ENCODE peak calls at places on chromosome 1, in nine cellular contexts. One of them, this sample, is unnamed.
A peak's percentile ranks its signal among the peaks of the same experiment; 100 is the strongest.

GRCh38 chr1:85201340-85202091 is 700 bp upstream of the SYDE2 start:
- DNase-seq in HFF-Myc: no peak
- DNase-seq in tibial artery: peak; percentile 67
- DNase-seq in stomach: peak; percentile 78
- DNase-seq in BE2C: peak; percentile 3
- DNase-seq in fibroblast of pulmonary artery: peak; percentile 61
- DNase-seq in foreskin fibroblast: peak; percentile 60
- DNase-seq in epithelial cell of esophagus: peak; percentile 70
- DNase-seq in psoas muscle: peak; percentile 84
- DNase-seq in this sample: peak; percentile 29

GRCh38 chr1:185314416-185314815 is 2.6 kb downstream of the IVNS1ABP start:
- DNase-seq in stomach: no peak
- DNase-seq in tibial artery: no peak
- DNase-seq in foreskin fibroblast: no peak
- DNase-seq in HFF-Myc: no peak
- DNase-seq in fibroblast of pulmonary artery: no peak
- DNase-seq in epithelial cell of esophagus: peak; percentile 46
- DNase-seq in psoas muscle: no peak
- DNase-seq in BE2C: no peak
- DNase-seq in this sample: no peak

GRCh38 chr1:60527567-60527966 is 454.0 kb upstream of the C1orf87 start:
- DNase-seq in stomach: no peak
- DNase-seq in foreskin fibroblast: peak; percentile 59
- DNase-seq in BE2C: no peak
- DNase-seq in fibroblast of pulmonary artery: no peak
- DNase-seq in epithelial cell of esophagus: no peak
- DNase-seq in psoas muscle: no peak
- DNase-seq in tibial artery: no peak
- DNase-seq in HFF-Myc: no peak
- DNase-seq in this sample: no peak

GRCh38 chr1:33295450-33296081 is 25.3 kb downstream of the A3GALT2 start:
- DNase-seq in psoas muscle: peak; percentile 90
- DNase-seq in tibial artery: peak; percentile 84
- DNase-seq in stomach: peak; percentile 93
- DNase-seq in HFF-Myc: peak; percentile 44
- DNase-seq in foreskin fibroblast: peak; percentile 64
- DNase-seq in epithelial cell of esophagus: peak; percentile 81
- DNase-seq in BE2C: peak; percentile 74
- DNase-seq in fibroblast of pulmonary artery: peak; percentile 83
- DNase-seq in this sample: peak; percentile 55

GRCh38 chr1:64865105-64865757 is 101.1 kb downstream of the JAK1 start:
- DNase-seq in BE2C: no peak
- DNase-seq in epithelial cell of esophagus: no peak
- DNase-seq in stomach: no peak
- DNase-seq in fibroblast of pulmonary artery: no peak
- DNase-seq in HFF-Myc: no peak
- DNase-seq in tibial artery: no peak
- DNase-seq in foreskin fibroblast: no peak
- DNase-seq in psoas muscle: no peak
- DNase-seq in this sample: no peak

GRCh38 chr1:170309389-170310013 is 163.7 kb downstream of the NTMT2 start:
- DNase-seq in fibroblast of pulmonary artery: peak; percentile 87
- DNase-seq in epithelial cell of esophagus: peak; percentile 41
- DNase-seq in BE2C: no peak
- DNase-seq in stomach: no peak
- DNase-seq in tibial artery: no peak
- DNase-seq in foreskin fibroblast: peak; percentile 95
- DNase-seq in psoas muscle: no peak
- DNase-seq in HFF-Myc: peak; percentile 95
- DNase-seq in this sample: peak; percentile 96

GRCh38 chr1:168148916-168149315 is 12.2 kb upstream of the GPR161 start:
- DNase-seq in stomach: no peak
- DNase-seq in HFF-Myc: no peak
- DNase-seq in BE2C: no peak
- DNase-seq in tibial artery: no peak
- DNase-seq in epithelial cell of esophagus: no peak
- DNase-seq in foreskin fibroblast: no peak
- DNase-seq in psoas muscle: no peak
- DNase-seq in fibroblast of pulmonary artery: no peak
- DNase-seq in this sample: no peak

GRCh38 chr1:25691211-25691610 is 74.6 kb downstream of the MAN1C1 start:
- DNase-seq in BE2C: no peak
- DNase-seq in psoas muscle: no peak
- DNase-seq in fibroblast of pulmonary artery: no peak
- DNase-seq in HFF-Myc: no peak
- DNase-seq in foreskin fibroblast: no peak
- DNase-seq in stomach: no peak
- DNase-seq in tibial artery: no peak
- DNase-seq in epithelial cell of esophagus: no peak
- DNase-seq in this sample: no peak

GRCh38 chr1:199851453-199851852 is 176.1 kb upstream of the NR5A2 start:
- DNase-seq in fibroblast of pulmonary artery: no peak
- DNase-seq in psoas muscle: no peak
- DNase-seq in epithelial cell of esophagus: no peak
- DNase-seq in HFF-Myc: no peak
- DNase-seq in stomach: no peak
- DNase-seq in foreskin fibroblast: no peak
- DNase-seq in tibial artery: no peak
- DNase-seq in BE2C: no peak
- DNase-seq in this sample: no peak

GRCh38 chr1:248810000-248810726 is 15.6 kb downstream of the SH3BP5L start:
- DNase-seq in foreskin fibroblast: no peak
- DNase-seq in BE2C: no peak
- DNase-seq in HFF-Myc: no peak
- DNase-seq in psoas muscle: no peak
- DNase-seq in tibial artery: no peak
- DNase-seq in stomach: no peak
- DNase-seq in fibroblast of pulmonary artery: no peak
- DNase-seq in epithelial cell of esophagus: no peak
- DNase-seq in this sample: no peak

GRCh38 chr1:3384407-3384806 is 70.1 kb upstream of the ARHGEF16 start:
- DNase-seq in stomach: no peak
- DNase-seq in tibial artery: no peak
- DNase-seq in epithelial cell of esophagus: no peak
- DNase-seq in BE2C: no peak
- DNase-seq in foreskin fibroblast: no peak
- DNase-seq in HFF-Myc: no peak
- DNase-seq in psoas muscle: no peak
- DNase-seq in fibroblast of pulmonary artery: no peak
- DNase-seq in this sample: no peak

GRCh38 chr1:175073054-175073453 is 5.4 kb downstream of the TNN start:
- DNase-seq in psoas muscle: no peak
- DNase-seq in foreskin fibroblast: peak; percentile 12
- DNase-seq in tibial artery: peak; percentile 41
- DNase-seq in BE2C: no peak
- DNase-seq in fibroblast of pulmonary artery: no peak
- DNase-seq in HFF-Myc: peak; percentile 11
- DNase-seq in stomach: no peak
- DNase-seq in epithelial cell of esophagus: peak; percentile 8
- DNase-seq in this sample: no peak

GRCh38 chr1:119631433-119632102 is 16.5 kb downstream of the ZNF697 start:
- DNase-seq in tibial artery: peak; percentile 83
- DNase-seq in fibroblast of pulmonary artery: peak; percentile 97
- DNase-seq in HFF-Myc: no peak
- DNase-seq in BE2C: peak; percentile 93
- DNase-seq in stomach: peak; percentile 87
- DNase-seq in foreskin fibroblast: peak; percentile 78
- DNase-seq in psoas muscle: peak; percentile 95
- DNase-seq in epithelial cell of esophagus: peak; percentile 72
- DNase-seq in this sample: peak; percentile 55

GRCh38 chr1:154683820-154684219 is 75.8 kb upstream of the ADAR start:
- DNase-seq in tibial artery: no peak
- DNase-seq in psoas muscle: no peak
- DNase-seq in epithelial cell of esophagus: no peak
- DNase-seq in HFF-Myc: no peak
- DNase-seq in fibroblast of pulmonary artery: no peak
- DNase-seq in BE2C: no peak
- DNase-seq in stomach: no peak
- DNase-seq in foreskin fibroblast: no peak
- DNase-seq in this sample: no peak

GRCh38 chr1:52112489-52112888 is 29.4 kb upstream of the ZFYVE9 start:
- DNase-seq in fibroblast of pulmonary artery: no peak
- DNase-seq in HFF-Myc: no peak
- DNase-seq in epithelial cell of esophagus: no peak
- DNase-seq in psoas muscle: no peak
- DNase-seq in foreskin fibroblast: no peak
- DNase-seq in stomach: no peak
- DNase-seq in tibial artery: no peak
- DNase-seq in BE2C: no peak
- DNase-seq in this sample: no peak

GRCh38 chr1:41650176-41650519 is 165.7 kb upstream of the EDN2 start:
- DNase-seq in fibroblast of pulmonary artery: no peak
- DNase-seq in stomach: no peak
- DNase-seq in foreskin fibroblast: no peak
- DNase-seq in psoas muscle: no peak
- DNase-seq in HFF-Myc: no peak
- DNase-seq in BE2C: no peak
- DNase-seq in tibial artery: peak; percentile 32
- DNase-seq in epithelial cell of esophagus: no peak
- DNase-seq in this sample: no peak

GRCh38 chr1:173424137-173424536 is 53.0 kb upstream of the PRDX6 start:
- DNase-seq in foreskin fibroblast: no peak
- DNase-seq in BE2C: no peak
- DNase-seq in fibroblast of pulmonary artery: no peak
- DNase-seq in psoas muscle: no peak
- DNase-seq in tibial artery: no peak
- DNase-seq in epithelial cell of esophagus: no peak
- DNase-seq in HFF-Myc: no peak
- DNase-seq in stomach: no peak
- DNase-seq in this sample: no peak

GRCh38 chr1:93306920-93307319 is 38.8 kb upstream of the DR1 start:
- DNase-seq in HFF-Myc: no peak
- DNase-seq in epithelial cell of esophagus: no peak
- DNase-seq in stomach: no peak
- DNase-seq in psoas muscle: no peak
- DNase-seq in tibial artery: no peak
- DNase-seq in foreskin fibroblast: no peak
- DNase-seq in fibroblast of pulmonary artery: no peak
- DNase-seq in BE2C: no peak
- DNase-seq in this sample: no peak

GRCh38 chr1:221963742-221964141 is 221.9 kb upstream of the DUSP10 start:
- DNase-seq in tibial artery: no peak
- DNase-seq in stomach: no peak
- DNase-seq in HFF-Myc: no peak
- DNase-seq in foreskin fibroblast: peak; percentile 18
- DNase-seq in epithelial cell of esophagus: no peak
- DNase-seq in BE2C: no peak
- DNase-seq in psoas muscle: no peak
- DNase-seq in fibroblast of pulmonary artery: no peak
- DNase-seq in this sample: no peak

DNA sequence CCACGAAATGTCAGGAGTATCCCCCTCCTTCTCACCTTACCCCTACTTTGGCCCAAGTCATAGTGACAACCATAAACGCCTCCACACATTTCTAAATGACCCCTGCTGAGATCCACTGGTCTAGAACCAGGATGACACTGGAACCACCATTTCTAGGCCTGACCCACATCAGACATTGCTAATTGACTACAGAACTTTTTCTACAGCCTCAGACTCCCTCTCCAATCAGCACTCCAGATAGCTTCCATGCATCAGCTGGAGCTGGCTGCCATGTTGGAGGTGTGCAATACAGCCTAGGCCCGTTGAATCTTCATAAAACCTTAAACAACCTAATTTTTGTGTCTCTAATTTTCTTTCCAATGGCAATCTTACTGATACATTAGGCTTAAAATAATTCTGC is 18.6 kb downstream of the TCEA3 start:
- DNase-seq in HFF-Myc: no peak
- DNase-seq in epithelial cell of esophagus: no peak
- DNase-seq in foreskin fibroblast: no peak
- DNase-seq in fibroblast of pulmonary artery: no peak
- DNase-seq in tibial artery: no peak
- DNase-seq in BE2C: no peak
- DNase-seq in psoas muscle: no peak
- DNase-seq in stomach: no peak
- DNase-seq in this sample: no peak
- TF ChIP-seq CTCF in HFF-Myc: no peak
- TF ChIP-seq CTCF in epithelial cell of esophagus: no peak
- TF ChIP-seq CTCF in foreskin fibroblast: no peak
- TF ChIP-seq CTCF in fibroblast of pulmonary artery: no peak
- TF ChIP-seq CTCF in tibial artery: no peak
- TF ChIP-seq CTCF in BE2C: no peak
- TF ChIP-seq CTCF in psoas muscle: no peak
- TF ChIP-seq CTCF in stomach: no peak
- TF ChIP-seq CTCF in this sample: no peak

GRCh38 chr1:209747580-209748262 is 8.1 kb upstream of the TRAF3IP3 start:
- DNase-seq in stomach: peak; percentile 96
- DNase-seq in foreskin fibroblast: peak; percentile 89
- DNase-seq in epithelial cell of esophagus: peak; percentile 99
- DNase-seq in tibial artery: peak; percentile 88
- DNase-seq in HFF-Myc: peak; percentile 86
- DNase-seq in BE2C: peak; percentile 82
- DNase-seq in psoas muscle: peak; percentile 95
- DNase-seq in fibroblast of pulmonary artery: peak; percentile 97
- DNase-seq in this sample: peak; percentile 68
- H3K4me3 ChIP-seq in stomach: peak overlapping the region; percentile 28
- H3K4me3 ChIP-seq in foreskin fibroblast: no peak overlapping the region
- H3K4me3 ChIP-seq in epithelial cell of esophagus: no peak overlapping the region
- H3K4me3 ChIP-seq in tibial artery: peak overlapping the region; percentile 25
- H3K4me3 ChIP-seq in HFF-Myc: no peak overlapping the region
- H3K4me3 ChIP-seq in BE2C: no peak overlapping the region
- H3K4me3 ChIP-seq in psoas muscle: peak overlapping the region; percentile 40
- H3K4me3 ChIP-seq in fibroblast of pulmonary artery: peak overlapping the region; percentile 13
- H3K4me3 ChIP-seq in this sample: peak overlapping the region; percentile 14

GRCh38 chr1:70143052-70143659 is 62.2 kb downstream of the LRRC40 start:
- DNase-seq in psoas muscle: no peak
- DNase-seq in HFF-Myc: peak; percentile 20
- DNase-seq in fibroblast of pulmonary artery: peak; percentile 55
- DNase-seq in stomach: no peak
- DNase-seq in foreskin fibroblast: peak; percentile 52
- DNase-seq in BE2C: no peak
- DNase-seq in epithelial cell of esophagus: no peak
- DNase-seq in tibial artery: no peak
- DNase-seq in this sample: peak; percentile 26
- TF ChIP-seq CTCF in psoas muscle: peak; percentile 36
- TF ChIP-seq CTCF in HFF-Myc: peak; percentile 25
- TF ChIP-seq CTCF in fibroblast of pulmonary artery: peak; percentile 27
- TF ChIP-seq CTCF in stomach: no peak
- TF ChIP-seq CTCF in foreskin fibroblast: peak; percentile 61
- TF ChIP-seq CTCF in BE2C: no peak
- TF ChIP-seq CTCF in epithelial cell of esophagus: no peak
- TF ChIP-seq CTCF in tibial artery: peak; percentile 7
- TF ChIP-seq CTCF in this sample: peak; percentile 50

GRCh38 chr1:37558411-37558810 is 1.7 kb downstream of the DNALI1 start:
- DNase-seq in foreskin fibroblast: no peak
- DNase-seq in epithelial cell of esophagus: no peak
- DNase-seq in psoas muscle: no peak
- DNase-seq in tibial artery: no peak
- DNase-seq in stomach: no peak
- DNase-seq in HFF-Myc: no peak
- DNase-seq in BE2C: no peak
- DNase-seq in fibroblast of pulmonary artery: no peak
- DNase-seq in this sample: no peak
- H3K4me3 ChIP-seq in foreskin fibroblast: no peak overlapping the region
- H3K4me3 ChIP-seq in epithelial cell of esophagus: no peak overlapping the region
- H3K4me3 ChIP-seq in psoas muscle: no peak overlapping the region
- H3K4me3 ChIP-seq in tibial artery: no peak overlapping the region
- H3K4me3 ChIP-seq in stomach: no peak overlapping the region
- H3K4me3 ChIP-seq in HFF-Myc: no peak overlapping the region
- H3K4me3 ChIP-seq in BE2C: no peak overlapping the region
- H3K4me3 ChIP-seq in fibroblast of pulmonary artery: no peak overlapping the region
- H3K4me3 ChIP-seq in this sample: no peak overlapping the region

This sample was measured in astrocyte of the cerebellum.